ENCODE peak calls at places on chromosomes 6 and 20, in four cellular contexts. J is MM.1S, R is SK-N-SH, I is HepG2. X is an unnamed sample. For H3K79me2, the result is how much of the 10 kb centered on the place peaks cover.

GRCh38 chr6:165985926-165986646 is 181.6 kb downstream of the TBXT start:
- DNase-seq in R (no peak), J (no peak), I (no peak), X (no peak)

GRCh38 chr6:56450882-56451739 is 191.6 kb downstream of the DST start:
- DNase-seq in I (peak), J (no peak), R (no peak), X (no peak)

GRCh38 chr20:23320317-23320716 is 30.3 kb upstream of the NXT1 start:
- DNase-seq in J (no peak), I (peak), R (peak), X (no peak)

GRCh38 chr6:160394654-160395035 is 46.5 kb downstream of the SLC22A3 start:
- DNase-seq in J (no peak), R (no peak), I (peak), X (no peak)

GRCh38 chr6:113636357-113636824 is 220.8 kb upstream of the MARCKS start:
- DNase-seq in R (no peak), I (peak), J (no peak), X (no peak)

GRCh38 chr6:41097467-41098090 is 24.8 kb downstream of the NFYA start:
- DNase-seq in R (no peak), J (no peak), I (no peak), X (no peak)

GRCh38 chr20:38171301-38172010 is 6.4 kb upstream of the TGM2 start:
- DNase-seq in I (peak), J (no peak), R (no peak), X (no peak)

GRCh38 chr20:45523833-45524232 is 8.4 kb upstream of the SPINT3 start:
- DNase-seq in J (no peak), I (no peak), R (no peak), X (peak)

GRCh38 chr6:34606477-34607130 is 50.5 kb upstream of the SPDEF start:
- DNase-seq in I (no peak), J (no peak), R (no peak), X (no peak)
- H3K79me2 ChIP-seq in I (under half), J (half or more), R (under half), X (under half)

DNA sequence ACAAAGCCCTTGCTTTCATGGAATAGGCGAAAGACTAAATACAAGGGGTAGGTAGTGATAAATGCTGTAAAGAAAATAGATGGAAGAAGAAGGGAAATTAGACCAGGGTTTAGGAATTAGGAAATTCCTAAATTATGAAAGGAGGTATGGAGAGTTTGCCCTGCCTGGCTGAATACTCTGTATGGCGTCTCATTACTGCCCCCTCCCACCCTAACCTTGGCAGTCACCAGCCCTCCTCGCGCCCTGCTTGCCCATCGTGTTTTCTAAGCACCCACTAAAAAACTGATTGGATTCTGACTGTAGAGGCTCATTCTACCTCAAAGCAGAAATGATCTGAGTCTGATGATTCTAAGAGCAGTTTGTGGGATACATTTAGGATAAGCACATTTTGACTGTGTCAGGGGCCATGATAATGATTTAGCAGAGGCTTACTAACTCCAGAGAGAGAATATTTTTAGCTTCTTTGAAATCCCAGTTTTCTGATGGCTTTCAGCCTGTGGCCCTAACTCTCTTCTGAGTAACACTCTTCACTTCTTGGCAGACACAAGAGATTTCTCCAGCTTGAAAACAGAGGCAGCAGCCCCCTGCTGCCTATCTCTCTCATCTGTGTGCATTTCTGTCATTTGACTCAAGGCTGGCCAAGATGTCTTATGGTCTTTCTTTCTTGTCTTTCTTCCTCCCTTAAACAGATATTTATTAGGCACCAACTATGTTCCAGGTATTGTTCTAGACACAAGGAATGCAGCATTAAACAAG is 1.4 kb upstream of the CHD6 start:
- DNase-seq in R (peak), I (no peak), J (no peak), X (no peak)
- H3K79me2 ChIP-seq in R (under half), I (under half), J (under half), X (under half)

DNA sequence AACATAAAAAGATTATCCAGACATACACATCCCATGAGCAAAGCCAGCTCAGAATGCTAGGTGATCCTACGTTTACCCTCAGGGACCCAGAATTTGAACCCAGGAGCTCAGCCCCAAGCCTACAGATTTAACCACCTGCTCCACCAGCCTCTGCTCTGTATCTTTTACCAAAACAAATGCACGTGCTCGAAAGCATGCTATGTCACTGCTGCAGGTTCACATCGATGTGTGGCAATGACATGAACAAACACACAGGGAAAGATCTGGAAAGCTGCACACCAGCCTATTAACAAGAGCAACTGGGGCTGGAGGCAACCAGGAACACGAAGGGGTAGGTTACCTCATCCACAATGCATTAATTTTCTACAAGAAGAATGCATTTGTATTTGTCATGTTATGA is 32.1 kb downstream of the PREX1 start:
- DNase-seq in J (no peak), R (no peak), I (no peak), X (no peak)
- H3K79me2 ChIP-seq in J (under half), R (under half), I (under half), X (under half)

GRCh38 chr20:17663040-17663399 is 19.0 kb downstream of the RRBP1 start:
- DNase-seq in J (no peak), R (no peak), I (no peak), X (no peak)
- H3K79me2 ChIP-seq in J (half or more), R (half or more), I (half or more), X (under half)

GRCh38 chr6:90040931-90041330 is 146.7 kb downstream of the GJA10 start:
- DNase-seq in I (no peak), R (no peak), J (no peak), X (no peak)

GRCh38 chr6:90033872-90034271 is 139.6 kb downstream of the GJA10 start:
- DNase-seq in I (no peak), J (no peak), R (no peak), X (no peak)

GRCh38 chr6:90038951-90039653 is 144.8 kb downstream of the GJA10 start:
- DNase-seq in R (no peak), J (no peak), I (no peak), X (no peak)

GRCh38 chr6:90039911-90040310 is 145.6 kb downstream of the GJA10 start:
- DNase-seq in J (no peak), I (no peak), R (no peak), X (no peak)

DNA sequence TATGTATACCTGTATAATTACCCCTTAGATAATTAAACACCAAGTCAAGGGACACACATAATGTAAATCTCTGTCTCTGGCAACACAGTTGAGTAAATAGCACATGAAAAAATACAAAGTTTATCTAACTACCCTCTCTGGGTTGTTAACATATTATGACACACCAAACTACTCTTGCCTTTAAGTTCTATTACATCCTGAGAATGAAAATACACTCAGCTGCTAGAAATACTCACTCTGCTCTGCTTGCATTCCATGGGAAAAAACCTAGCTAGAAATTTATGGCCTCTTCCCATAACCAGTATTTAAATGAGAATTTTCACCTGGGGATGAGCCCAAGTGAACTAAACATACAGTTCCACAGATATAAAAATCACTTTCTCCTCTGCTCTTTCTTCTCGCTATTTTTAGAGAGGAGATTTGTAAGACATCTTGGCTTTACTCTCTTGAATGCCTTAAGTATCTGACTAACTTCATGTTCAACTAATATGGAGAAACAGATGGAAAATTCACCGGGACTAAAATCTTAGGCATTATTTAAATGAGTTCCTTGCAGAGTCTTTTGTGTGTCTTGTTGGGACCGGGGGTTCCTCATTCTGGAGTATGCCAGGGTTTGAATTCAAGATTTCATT is 140.9 kb downstream of the GJA10 start:
- DNase-seq in I (no peak), R (no peak), J (no peak), X (no peak)
- H3K79me2 ChIP-seq in I (under half), R (under half), J (under half), X (under half)

GRCh38 chr6:15402401-15403045 is 156.7 kb downstream of the JARID2 start:
- DNase-seq in J (no peak), R (no peak), I (no peak), X (no peak)

GRCh38 chr6:15401120-15401519 is 155.3 kb downstream of the JARID2 start:
- DNase-seq in I (no peak), J (no peak), R (no peak), X (no peak)

GRCh38 chr6:15404700-15404980 is 158.8 kb downstream of the JARID2 start:
- DNase-seq in R (no peak), I (no peak), J (no peak), X (no peak)

GRCh38 chr6:15401769-15402250 is 155.9 kb downstream of the JARID2 start:
- DNase-seq in I (peak), J (no peak), R (no peak), X (no peak)

DNA sequence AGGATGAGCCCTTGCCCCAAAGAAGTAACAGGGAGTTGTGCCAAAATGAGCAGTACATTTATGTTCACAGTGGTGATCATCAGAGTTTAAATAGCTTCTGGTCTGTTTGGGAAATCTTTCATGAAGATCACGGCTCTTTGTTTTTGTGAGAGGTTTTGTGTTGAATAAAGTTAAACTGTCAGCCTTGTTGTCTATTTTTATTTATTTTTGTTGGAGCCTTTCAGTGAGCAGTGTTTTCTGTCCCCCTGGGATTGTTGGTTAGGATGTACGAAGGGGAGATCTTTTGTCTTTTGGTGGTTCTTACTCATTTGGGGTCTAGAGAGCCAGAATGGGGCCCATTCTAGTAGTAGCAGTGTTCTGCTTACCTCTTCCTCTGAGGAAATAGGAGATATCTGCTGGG is 157.2 kb downstream of the JARID2 start:
- DNase-seq in I (no peak), J (no peak), R (no peak), X (no peak)
- H3K79me2 ChIP-seq in I (under half), J (half or more), R (under half), X (half or more)

DNA sequence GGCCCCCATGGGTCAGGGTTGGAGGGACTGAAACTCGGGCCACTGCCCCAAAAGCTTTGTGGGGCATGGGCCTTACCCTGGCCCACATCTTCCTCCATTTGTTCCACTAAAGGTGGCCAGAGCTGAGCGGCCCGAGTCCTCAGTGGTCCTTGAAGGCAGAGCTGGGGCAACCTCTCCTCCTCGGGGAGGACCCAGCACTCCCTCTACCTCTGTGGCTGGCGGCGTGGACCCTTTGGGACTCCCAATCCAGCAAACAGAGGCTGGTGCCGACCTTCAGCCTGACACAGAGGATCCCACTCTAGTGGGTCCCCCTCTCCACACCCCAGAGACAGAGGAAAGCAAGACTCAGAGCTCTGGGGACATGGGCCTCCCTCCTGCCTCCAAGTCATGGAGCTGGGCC is 9.3 kb downstream of the LPIN3 start:
- DNase-seq in R (no peak), J (no peak), I (no peak), X (no peak)
- H3K79me2 ChIP-seq in R (under half), J (under half), I (under half), X (under half)

GRCh38 chr6:110179406-110180227 is at the start of gene WASF1:
- DNase-seq in J (peak), R (peak), I (peak), X (peak)
- H3K79me2 ChIP-seq in J (under half), R (half or more), I (half or more), X (half or more)

X was measured in PC-9.